ENCODE peak calls at places on chromosomes 1 and 21, in six cellular contexts. X, D, K, N, M and E are unnamed samples.

GRCh38 chr1:23211955-23212354 is 5.3 kb downstream of the HTR1D start:
- DNase-seq in X (no peak), N (no peak), D (no peak), M (no peak), K (no peak), E (no peak)

GRCh38 chr1:91700771-91701493 is 185.0 kb downstream of the TGFBR3 start:
- DNase-seq in X (no peak), M (no peak), N (no peak), K (no peak), D (no peak), E (no peak)

GRCh38 chr1:93496520-93496919 is 48.6 kb downstream of the FNBP1L start:
- DNase-seq in N (no peak), K (no peak), M (no peak), D (no peak), X (no peak), E (no peak)

GRCh38 chr1:30728832-30729638 is 5.7 kb upstream of the MATN1 start:
- DNase-seq in K (no peak), D (no peak), X (no peak), N (no peak), M (no peak), E (no peak)

GRCh38 chr1:117061986-117062415 is 1.9 kb downstream of the TTF2 start:
- DNase-seq in N (peak), M (no peak), D (no peak), X (no peak), K (no peak), E (no peak)

GRCh38 chr1:229434005-229434640 is at the start of gene ACTA1:
- DNase-seq in D (peak), X (no peak), N (no peak), M (no peak), K (no peak), E (peak)

GRCh38 chr21:41763398-41763931 is 3.4 kb downstream of the RIPK4 start:
- DNase-seq in X (no peak), N (no peak), M (no peak), D (peak), K (no peak), E (no peak)

GRCh38 chr1:110207831-110208230 is 2.3 kb upstream of the KCNC4 start:
- DNase-seq in D (peak), N (peak), K (peak), X (peak), M (peak), E (peak)

GRCh38 chr21:41717573-41718330 is 49.1 kb downstream of the RIPK4 start:
- DNase-seq in M (no peak), X (no peak), D (no peak), N (no peak), K (no peak), E (no peak)

GRCh38 chr1:93531193-93531592 is 83.3 kb downstream of the FNBP1L start:
- DNase-seq in X (no peak), D (no peak), K (no peak), N (no peak), M (no peak), E (no peak)

GRCh38 chr1:7535934-7536878 is 234.9 kb upstream of the VAMP3 start:
- DNase-seq in M (no peak), D (no peak), X (no peak), N (no peak), K (no peak), E (no peak)

GRCh38 chr1:3119748-3120524 is 50.9 kb downstream of the PRDM16 start:
- DNase-seq in X (no peak), K (no peak), N (no peak), D (no peak), M (no peak), E (no peak)

GRCh38 chr21:32186843-32187242 is 92.0 kb downstream of the MIS18A start:
- DNase-seq in K (no peak), N (no peak), M (no peak), D (no peak), X (peak), E (no peak)

GRCh38 chr1:205240569-205240968 is 12.8 kb downstream of the TMCC2 start:
- DNase-seq in D (no peak), N (no peak), X (no peak), M (no peak), K (no peak), E (no peak)